ENCODE peak calls at places on chromosomes 7 and 10, in nine cellular contexts. X is epithelial cell of prostate; Z is kidney glomerular epithelial cell; D is RWPE1; U is NCI-H187 treated with DMSO at 0.1 percent for 48 hours; W is NCI-H1436; P is COR-L47; E is astrocyte of the cerebellum; V is stimulated activated CD4-positive, alpha-beta T cell treated with anti-CD3 and anti-CD28 coated beads, Interleukin-2, amount 100 ng/mL, for 48 hours. I is an unnamed sample.

GRCh38 chr7:116258734-116259133 is 48.4 kb downstream of the TES start:
- DNase-seq in U (no peak), Z (peak), V (peak), P (peak), W (peak), E (peak), X (no peak), D (peak), I (peak)

GRCh38 chr10:60473557-60473956 is 83.9 kb upstream of the ANK3 start:
- DNase-seq in D (peak), E (no peak), P (no peak), Z (peak), W (no peak), U (no peak), V (no peak), X (peak), I (peak)

GRCh38 chr7:90692396-90692795 is 96.3 kb downstream of the CDK14 start:
- DNase-seq in P (no peak), Z (no peak), E (no peak), W (no peak), X (no peak), U (no peak), V (no peak), D (no peak), I (no peak)

GRCh38 chr10:30558411-30558810 is 71.1 kb downstream of the LYZL2 start:
- DNase-seq in W (no peak), V (no peak), X (no peak), Z (no peak), D (no peak), E (no peak), P (no peak), U (no peak), I (no peak)

GRCh38 chr10:110757563-110757962 is 113.4 kb downstream of the RBM20 start:
- DNase-seq in P (no peak), E (no peak), Z (no peak), V (no peak), X (no peak), W (no peak), D (no peak), U (no peak), I (no peak)

GRCh38 chr7:51246258-51247245 is 70.1 kb downstream of the COBL start:
- DNase-seq in E (peak), Z (no peak), X (no peak), W (no peak), V (no peak), P (peak), D (no peak), U (no peak), I (no peak)

GRCh38 chr10:68133553-68133952 is 24.3 kb downstream of the MYPN start:
- DNase-seq in V (no peak), U (no peak), W (no peak), X (no peak), Z (no peak), E (no peak), D (no peak), P (no peak), I (peak)

GRCh38 chr7:480531-481218 is 39.0 kb downstream of the PDGFA start:
- DNase-seq in P (no peak), Z (no peak), E (no peak), V (no peak), D (no peak), U (no peak), X (no peak), W (no peak), I (no peak)